ENCODE peak calls at places on chromosome 21, in five cellular contexts. Z, J, R, X and W are unnamed samples.

GRCh38 chr21:32414579-32415358 is 2.3 kb downstream of the EVA1C start:
- DNase-seq in X (no peak), R (no peak), J (peak), Z (no peak), W (peak)

GRCh38 chr21:42277593-42277992 is 37.6 kb downstream of the TFF3 start:
- DNase-seq in R (no peak), Z (no peak), J (no peak), X (no peak), W (no peak)

GRCh38 chr21:44548922-44549321 is 2.4 kb downstream of the KRTAP10-2 start:
- DNase-seq in J (no peak), R (no peak), X (no peak), Z (no peak), W (no peak)

GRCh38 chr21:29304577-29304976 is 5.9 kb downstream of the BACH1 start:
- DNase-seq in R (no peak), X (no peak), Z (no peak), J (no peak), W (no peak)

GRCh38 chr21:38343691-38344090 is 86.9 kb downstream of the KCNJ15 start:
- DNase-seq in J (no peak), R (no peak), Z (no peak), X (no peak), W (no peak)

GRCh38 chr21:31354122-31354521 is 10.1 kb upstream of the TIAM1 start:
- DNase-seq in X (no peak), J (no peak), R (peak), Z (no peak), W (no peak)

GRCh38 chr21:33199516-33200217 is 30.1 kb upstream of the IFNAR2 start:
- DNase-seq in Z (peak), R (peak), J (peak), X (peak), W (peak)

GRCh38 chr21:35868005-35868868 is 192.1 kb downstream of the SETD4 start:
- DNase-seq in J (no peak), R (no peak), X (no peak), Z (no peak), W (no peak)

GRCh38 chr21:17781524-17781923 is 37.6 kb downstream of the C21orf91 start:
- DNase-seq in Z (no peak), X (no peak), J (no peak), R (no peak), W (no peak)

GRCh38 chr21:46097826-46098286 is at the start of gene COL6A2:
- DNase-seq in J (no peak), X (peak), Z (peak), R (no peak), W (no peak)

GRCh38 chr21:45004059-45004422 is 64.2 kb downstream of the SLX9 start:
- DNase-seq in X (no peak), Z (no peak), R (no peak), J (no peak), W (no peak)

GRCh38 chr21:38351961-38352521 is 95.2 kb downstream of the KCNJ15 start:
- DNase-seq in R (peak), X (no peak), Z (no peak), J (no peak), W (no peak)

GRCh38 chr21:42571391-42572150 is 57.9 kb downstream of the SLC37A1 start:
- DNase-seq in X (no peak), R (no peak), J (no peak), Z (no peak), W (no peak)

GRCh38 chr21:38256599-38257302 is at the start of gene KCNJ15:
- DNase-seq in Z (no peak), R (peak), J (no peak), X (no peak), W (no peak)

GRCh38 chr21:35579520-35580293 is 480.6 kb downstream of the SETD4 start:
- DNase-seq in Z (no peak), J (no peak), X (no peak), R (no peak), W (no peak)

GRCh38 chr21:42648606-42649005 is 4.8 kb upstream of the PDE9A start:
- DNase-seq in R (no peak), X (no peak), J (no peak), Z (no peak), W (no peak)

GRCh38 chr21:42032266-42032665 is 22.1 kb upstream of the ZBTB21 start:
- DNase-seq in J (no peak), Z (no peak), X (no peak), R (no peak), W (no peak)

GRCh38 chr21:38661296-38662223 is 144.2 kb upstream of the ETS2 start:
- DNase-seq in X (no peak), R (no peak), J (no peak), Z (peak), W (no peak)

GRCh38 chr21:46643379-46644177 is 8.1 kb downstream of the PRMT2 start:
- DNase-seq in X (no peak), J (no peak), Z (no peak), R (no peak), W (no peak)

GRCh38 chr21:28822882-28823335 is 169.8 kb downstream of the LTN1 start:
- DNase-seq in J (no peak), X (no peak), R (no peak), Z (no peak), W (no peak)

GRCh38 chr21:38930838-38931237 is 125.1 kb downstream of the ETS2 start:
- DNase-seq in Z (no peak), X (no peak), J (no peak), R (no peak), W (peak)

GRCh38 chr21:31788581-31788980 is 56.7 kb upstream of the SCAF4 start:
- DNase-seq in J (no peak), R (no peak), Z (no peak), X (no peak), W (no peak)